ENCODE peak calls at places on chromosomes 7 and 10, in six cellular contexts. O is stimulated activated CD4-positive, alpha-beta T cell treated with anti-CD3 and anti-CD28 coated beads, Interleukin-4, amount 100 ng/mL, for 4 hours; D is stimulated activated naive CD8-positive, alpha-beta T cell treated with anti-CD3 and anti-CD28 coated beads, Interleukin-15, Interleukin-2, amounts not matched to agents 100 U/mL and 50 U/mL, for 24 hours; K is NT2/D1; S is SW480; G is H4. N is an unnamed sample.

GRCh38 chr10:108424656-108425055 is 1260.2 kb upstream of the SORCS1 start:
- DNase-seq in K (no peak), O (no peak), S (no peak), G (no peak), D (no peak), N (no peak)

GRCh38 chr10:97866524-97867219 is 17.0 kb downstream of the GOLGA7B start:
- DNase-seq in G (no peak), S (no peak), K (no peak), O (no peak), D (no peak), N (no peak)

GRCh38 chr7:31003721-31004120 is 40.0 kb downstream of the GHRHR start:
- DNase-seq in K (no peak), G (peak), S (peak), D (no peak), O (no peak), N (no peak)

GRCh38 chr7:101342892-101343291 is 19.8 kb upstream of the COL26A1 start:
- DNase-seq in K (no peak), G (no peak), O (no peak), D (no peak), S (no peak), N (no peak)

GRCh38 chr7:97512441-97513207 is 219.3 kb upstream of the TAC1 start:
- DNase-seq in K (no peak), S (no peak), G (no peak), D (no peak), O (no peak), N (no peak)

GRCh38 chr10:14439451-14440259 is 108.9 kb upstream of the FRMD4A start:
- DNase-seq in S (no peak), G (no peak), D (no peak), K (no peak), O (no peak), N (no peak)

GRCh38 chr10:70115948-70116682 is 16.5 kb downstream of the AIFM2 start:
- DNase-seq in O (peak), D (peak), S (peak), K (peak), G (no peak), N (no peak)

GRCh38 chr10:12350925-12351324 is 1.6 kb downstream of the CAMK1D start:
- DNase-seq in O (no peak), S (no peak), G (no peak), K (no peak), D (peak), N (no peak)

GRCh38 chr10:71213127-71213616 is 802 bp downstream of the UNC5B start:
- DNase-seq in S (peak), D (peak), G (peak), K (no peak), O (no peak), N (no peak)

GRCh38 chr10:129614341-129614740 is 147.3 kb downstream of the MGMT start:
- DNase-seq in S (no peak), K (no peak), G (no peak), D (no peak), O (no peak), N (no peak)

GRCh38 chr10:85620807-85621206 is 745.8 kb downstream of the GRID1 start:
- DNase-seq in G (no peak), O (no peak), D (no peak), S (no peak), K (no peak), N (no peak)

GRCh38 chr10:73850863-73851461 is 23.4 kb downstream of the CAMK2G start:
- DNase-seq in S (no peak), G (no peak), O (no peak), D (no peak), K (no peak), N (no peak)

GRCh38 chr7:96447109-96447645 is 125.3 kb upstream of the SLC25A13 start:
- DNase-seq in G (no peak), S (no peak), K (no peak), D (no peak), O (no peak), N (no peak)